ENCODE peak calls at places on chromosomes 13 and 19, in four cellular contexts. X is breast epithelium, N is upper lobe of right lung, B is IMR-90. C is an unnamed sample.

GRCh38 chr13:78596701-78597550 is 6.4 kb downstream of the POU4F1 start:
- DNase-seq in X (no peak), N (no peak), B (no peak), C (no peak)

GRCh38 chr13:96963786-96964475 is 30.3 kb downstream of the OXGR1 start:
- DNase-seq in X (no peak), N (no peak), B (no peak), C (no peak)

GRCh38 chr13:60797112-60797511 is 400.1 kb downstream of the TDRD3 start:
- DNase-seq in X (no peak), N (no peak), B (no peak), C (no peak)

GRCh38 chr19:13076320-13076719 is 26.3 kb downstream of the LYL1 start:
- DNase-seq in X (no peak), N (no peak), B (no peak), C (no peak)

GRCh38 chr13:97004096-97004876 is 10.0 kb upstream of the OXGR1 start:
- DNase-seq in X (no peak), N (no peak), B (peak), C (no peak)

GRCh38 chr13:110116072-110116487 is 190.9 kb downstream of the COL4A1 start:
- DNase-seq in X (no peak), N (peak), B (peak), C (peak)

GRCh38 chr13:80245162-80245733 is 95.7 kb downstream of the SPRY2 start:
- DNase-seq in X (no peak), N (no peak), B (no peak), C (no peak)

GRCh38 chr19:55519461-55520311 is 17.2 kb downstream of the SBK2 start:
- DNase-seq in X (no peak), N (no peak), B (peak), C (no peak)

GRCh38 chr19:49685845-49686332 is 3.5 kb upstream of the ADM5 start:
- DNase-seq in X (no peak), N (no peak), B (no peak), C (no peak)

GRCh38 chr19:38033658-38034150 is 126.7 kb downstream of the SIPA1L3 start:
- DNase-seq in X (no peak), N (no peak), B (no peak), C (no peak)

GRCh38 chr13:78160793-78161192 is 242.2 kb upstream of the EDNRB start:
- DNase-seq in X (no peak), N (no peak), B (peak), C (no peak)

GRCh38 chr19:49224856-49225255 is 67.3 kb downstream of the TRPM4 start:
- DNase-seq in X (no peak), N (no peak), B (peak), C (no peak)

GRCh38 chr13:47858678-47859050 is 142.4 kb downstream of the SUCLA2 start:
- DNase-seq in X (no peak), N (no peak), B (peak), C (no peak)

GRCh38 chr19:41792513-41793413 is 3.6 kb upstream of the CEACAM3 start:
- DNase-seq in X (peak), N (peak), B (peak), C (peak)

GRCh38 chr19:44552324-44552723 is 22.8 kb upstream of the CEACAM20 start:
- DNase-seq in X (no peak), N (peak), B (no peak), C (peak)

GRCh38 chr19:19520989-19521388 is 5.0 kb downstream of the NDUFA13 start:
- DNase-seq in X (no peak), N (no peak), B (no peak), C (no peak)

GRCh38 chr13:84831666-84832657 is 949.7 kb upstream of the SLITRK1 start:
- DNase-seq in X (no peak), N (no peak), B (no peak), C (no peak)
- TF ChIP-seq CTCF in X (no peak), N (no peak), B (no peak), C (no peak)

DNA sequence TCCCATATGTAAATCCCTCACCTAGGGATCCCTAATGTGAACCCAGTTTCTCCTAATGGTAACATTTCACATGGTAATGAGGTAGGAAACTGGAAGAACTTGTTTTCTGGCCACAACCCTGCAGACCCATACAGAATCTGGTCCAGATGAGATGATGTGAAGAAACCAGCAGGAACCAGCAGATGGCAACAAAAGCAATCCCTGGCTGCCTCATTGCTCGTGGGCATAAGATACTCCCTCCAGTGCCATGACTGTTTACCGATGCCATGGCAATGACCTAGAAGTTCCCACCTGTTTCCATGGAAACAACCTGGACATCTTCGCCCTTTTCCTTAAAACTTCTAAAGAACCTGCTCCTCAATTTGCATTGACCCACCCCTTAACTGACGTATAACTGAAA is 1.4 kb upstream of the CD209 start:
- DNase-seq in X (peak), N (no peak), B (peak), C (no peak)
- TF ChIP-seq CTCF in X (no peak), N (peak), B (no peak), C (no peak)

GRCh38 chr13:23175920-23176319 is 4.9 kb upstream of the SGCG start:
- DNase-seq in X (no peak), N (no peak), B (peak), C (no peak)
- TF ChIP-seq CTCF in X (no peak), N (peak), B (peak), C (peak)

GRCh38 chr13:20798027-20798426 is 24.3 kb upstream of the EEF1AKMT1 start:
- DNase-seq in X (no peak), N (no peak), B (no peak), C (no peak)

GRCh38 chr13:20799726-20800416 is 26.1 kb upstream of the EEF1AKMT1 start:
- DNase-seq in X (no peak), N (no peak), B (peak), C (no peak)

GRCh38 chr13:20801704-20802103 is 27.9 kb upstream of the EEF1AKMT1 start:
- DNase-seq in X (no peak), N (no peak), B (no peak), C (no peak)

GRCh38 chr13:20808874-20809273 is 35.1 kb upstream of the EEF1AKMT1 start:
- DNase-seq in X (no peak), N (no peak), B (no peak), C (no peak)

GRCh38 chr13:20803180-20803965 is 29.6 kb upstream of the EEF1AKMT1 start:
- DNase-seq in X (no peak), N (no peak), B (no peak), C (no peak)
- TF ChIP-seq CTCF in X (no peak), N (no peak), B (no peak), C (no peak)

GRCh38 chr13:35475960-35476943 is at the start of gene MAB21L1:
- DNase-seq in X (no peak), N (no peak), B (peak), C (peak)
- TF ChIP-seq CTCF in X (no peak), N (no peak), B (no peak), C (no peak)

GRCh38 chr13:90230311-90230710 is 1117.2 kb upstream of the MIR17HG start:
- DNase-seq in X (no peak), N (peak), B (no peak), C (no peak)

GRCh38 chr13:90237852-90238251 is 1109.6 kb upstream of the MIR17HG start:
- DNase-seq in X (no peak), N (no peak), B (no peak), C (no peak)

GRCh38 chr13:90232291-90232690 is 1115.2 kb upstream of the MIR17HG start:
- DNase-seq in X (no peak), N (no peak), B (no peak), C (no peak)

GRCh38 chr13:90238433-90238832 is 1109.1 kb upstream of the MIR17HG start:
- DNase-seq in X (no peak), N (no peak), B (no peak), C (no peak)

DNA sequence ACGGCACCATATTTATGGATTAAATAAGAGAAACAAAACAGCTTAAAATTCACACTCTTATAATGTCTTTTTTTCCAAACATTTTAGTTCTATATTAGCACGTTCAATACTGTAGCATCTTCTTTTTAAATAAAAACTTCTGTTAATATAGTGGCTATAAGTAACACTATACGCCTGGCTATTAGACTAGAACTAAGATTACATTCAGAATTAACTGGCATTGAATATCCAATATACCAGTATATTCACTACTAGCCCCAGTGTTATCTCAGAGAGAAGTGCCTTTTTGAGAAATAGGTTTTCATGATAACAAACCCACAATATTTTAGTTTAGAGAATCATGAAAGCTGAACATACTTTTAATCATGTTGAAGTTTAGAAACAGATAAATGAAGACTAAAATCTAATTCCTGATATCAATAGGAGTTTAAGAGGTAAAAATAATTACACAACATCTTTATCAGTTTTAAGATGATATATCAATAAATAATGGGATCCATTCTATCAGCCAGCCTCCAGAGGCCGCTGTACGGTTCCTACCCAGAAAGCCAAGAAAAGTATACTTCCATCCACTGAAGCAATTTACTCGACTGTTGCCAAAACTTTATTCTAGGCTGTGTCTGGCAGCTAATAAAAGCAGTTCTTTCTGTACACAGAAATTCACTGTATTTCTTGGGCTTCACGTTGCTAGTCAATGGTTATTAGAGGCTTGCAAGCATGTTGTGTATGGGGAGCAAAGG is 1113.4 kb upstream of the MIR17HG start:
- DNase-seq in X (no peak), N (no peak), B (no peak), C (no peak)
- TF ChIP-seq CTCF in X (no peak), N (no peak), B (no peak), C (no peak)

DNA sequence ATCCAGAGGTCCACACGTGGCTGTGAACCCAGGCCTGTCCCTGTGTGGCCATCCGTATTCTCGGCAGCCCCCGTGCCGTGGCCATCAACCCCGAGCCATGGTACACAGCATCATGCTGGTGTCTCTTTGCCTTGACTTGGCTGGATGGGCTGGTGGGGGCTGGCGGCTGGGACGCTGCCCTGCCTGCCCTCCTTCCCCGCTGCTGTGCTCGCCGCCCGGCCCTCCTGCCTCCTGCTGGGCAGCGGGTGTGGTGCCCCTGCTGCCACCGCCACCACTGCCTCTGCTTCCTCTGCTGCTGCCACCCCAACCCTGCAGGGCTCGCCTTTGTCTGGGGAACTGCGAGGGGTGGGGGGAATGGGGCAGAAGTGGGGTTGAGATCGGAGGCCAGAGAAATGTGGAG is 19.7 kb upstream of the EHD2 start:
- DNase-seq in X (no peak), N (no peak), B (no peak), C (no peak)
- TF ChIP-seq CTCF in X (no peak), N (no peak), B (no peak), C (no peak)